ENCODE peak calls at places on chromosomes 16 and 17, in four cellular contexts. One of them, this sample, is unnamed.
A peak's percentile ranks its signal among the peaks of the same experiment; 100 is the strongest.

GRCh38 chr17:82228842-82229685 is at the start of gene SLC16A3:
- DNase-seq in hypothalamus: no peak
- DNase-seq in C1 segment of cervical spinal cord: no peak
- DNase-seq in cardiac fibroblast: peak; percentile 77
- DNase-seq in this sample: peak; percentile 77

GRCh38 chr16:66508261-66508913 is 41.5 kb downstream of the TK2 start:
- DNase-seq in hypothalamus: no peak
- DNase-seq in C1 segment of cervical spinal cord: no peak
- DNase-seq in cardiac fibroblast: peak; percentile 58
- DNase-seq in this sample: peak; percentile 36

GRCh38 chr17:77212081-77212832 is 71.5 kb downstream of the SEC14L1 start:
- DNase-seq in hypothalamus: no peak
- DNase-seq in C1 segment of cervical spinal cord: no peak
- DNase-seq in cardiac fibroblast: no peak
- DNase-seq in this sample: no peak

GRCh38 chr16:67299269-67299668 is 19.9 kb downstream of the PLEKHG4 start:
- DNase-seq in hypothalamus: no peak
- DNase-seq in C1 segment of cervical spinal cord: no peak
- DNase-seq in cardiac fibroblast: no peak
- DNase-seq in this sample: no peak

GRCh38 chr17:19651461-19652238 is 3.1 kb downstream of the ALDH3A2 start:
- DNase-seq in hypothalamus: no peak
- DNase-seq in C1 segment of cervical spinal cord: no peak
- DNase-seq in cardiac fibroblast: no peak
- DNase-seq in this sample: no peak

GRCh38 chr16:9706217-9706616 is 476.0 kb downstream of the GRIN2A start:
- DNase-seq in hypothalamus: no peak
- DNase-seq in C1 segment of cervical spinal cord: no peak
- DNase-seq in cardiac fibroblast: peak; percentile 1
- DNase-seq in this sample: peak; percentile 33

GRCh38 chr16:16940351-16940750 is 530.4 kb downstream of the XYLT1 start:
- DNase-seq in hypothalamus: no peak
- DNase-seq in C1 segment of cervical spinal cord: no peak
- DNase-seq in cardiac fibroblast: no peak
- DNase-seq in this sample: no peak

GRCh38 chr16:2867987-2868789 is 10.2 kb upstream of the PRSS22 start:
- DNase-seq in hypothalamus: peak; percentile 90
- DNase-seq in C1 segment of cervical spinal cord: peak; percentile 79
- DNase-seq in cardiac fibroblast: peak; percentile 97
- DNase-seq in this sample: peak; percentile 93

GRCh38 chr17:59400858-59401257 is 69.4 kb downstream of the YPEL2 start:
- DNase-seq in hypothalamus: no peak
- DNase-seq in C1 segment of cervical spinal cord: no peak
- DNase-seq in cardiac fibroblast: no peak
- DNase-seq in this sample: no peak

GRCh38 chr17:6768447-6768846 is 7.6 kb upstream of the FBXO39 start:
- DNase-seq in hypothalamus: no peak
- DNase-seq in C1 segment of cervical spinal cord: no peak
- DNase-seq in cardiac fibroblast: no peak
- DNase-seq in this sample: no peak

GRCh38 chr17:40832840-40833239 is 10.4 kb upstream of the KRT10 start:
- DNase-seq in hypothalamus: no peak
- DNase-seq in C1 segment of cervical spinal cord: no peak
- DNase-seq in cardiac fibroblast: no peak
- DNase-seq in this sample: no peak

GRCh38 chr17:48478224-48479013 is 48.4 kb upstream of the SKAP1 start:
- DNase-seq in hypothalamus: no peak
- DNase-seq in C1 segment of cervical spinal cord: no peak
- DNase-seq in cardiac fibroblast: no peak
- DNase-seq in this sample: no peak

GRCh38 chr17:75465039-75465438 is 8.6 kb downstream of the TMEM94 start:
- DNase-seq in hypothalamus: no peak
- DNase-seq in C1 segment of cervical spinal cord: no peak
- DNase-seq in cardiac fibroblast: no peak
- DNase-seq in this sample: no peak

GRCh38 chr17:77449908-77450741 is 309.4 kb downstream of the SEC14L1 start:
- DNase-seq in hypothalamus: peak; percentile 82
- DNase-seq in C1 segment of cervical spinal cord: peak; percentile 66
- DNase-seq in cardiac fibroblast: peak; percentile 70
- DNase-seq in this sample: peak; percentile 63

GRCh38 chr16:67198238-67198734 is 645 bp upstream of the ELMO3 start:
- DNase-seq in hypothalamus: peak; percentile 28
- DNase-seq in C1 segment of cervical spinal cord: peak; percentile 22
- DNase-seq in cardiac fibroblast: peak; percentile 35
- DNase-seq in this sample: peak; percentile 21

GRCh38 chr16:85201566-85201965 is 89.3 kb upstream of the CIBAR2 start:
- DNase-seq in hypothalamus: no peak
- DNase-seq in C1 segment of cervical spinal cord: no peak
- DNase-seq in cardiac fibroblast: no peak
- DNase-seq in this sample: no peak

GRCh38 chr17:28285965-28286364 is 33.0 kb upstream of the TMEM97 start:
- DNase-seq in hypothalamus: no peak
- DNase-seq in C1 segment of cervical spinal cord: no peak
- DNase-seq in cardiac fibroblast: no peak
- DNase-seq in this sample: no peak